ENCODE peak calls at places on chromosome 6, in five cellular contexts. E is HuH-7.5; X is stimulated activated CD8-positive, alpha-beta memory T cell treated with anti-CD3 and anti-CD28 coated beads, Interleukin-15, amount 100 ng/mL, for 24 hours; H is stimulated activated CD4-positive, alpha-beta T cell treated with anti-CD3 and anti-CD28 coated beads, Interleukin-15, amount 100 ng/mL, for 48 hours; T is activated T-helper 2 cell treated with anti-CD3 and anti-CD28 coated beads, Interferon-gamma antibody, Interleukin-2, Interleukin-4, amounts not matched to agents 10 μg/mL and 5 μg/mL and 100 μg/mL, durations not matched to agents 14 hours and 24 hours and 36 hours. R is an unnamed sample.
A peak's percentile ranks its signal among the peaks of the same experiment; 100 is the strongest.

GRCh38 chr6:112109267-112109666 is 21.9 kb downstream of the FAM229B start:
- DNase-seq in X (no peak), H (no peak), E (no peak), T (no peak), R (no peak)

GRCh38 chr6:11427827-11428245 is 109.7 kb upstream of the TMEM170B start:
- DNase-seq in H (no peak), X (no peak), E (no peak), T (no peak), R (no peak)

GRCh38 chr6:107819217-107819616 is 4.9 kb downstream of the SCML4 start:
- DNase-seq in H (no peak), E (no peak), T (no peak), X (no peak), R (no peak)

GRCh38 chr6:129786548-129786947 is 74.6 kb downstream of the TMEM244 start:
- DNase-seq in H (no peak), T (no peak), X (no peak), E (no peak), R (no peak)

GRCh38 chr6:11653028-11653583 is 115.6 kb downstream of the TMEM170B start:
- DNase-seq in T (peak; percentile 31), H (peak; percentile 31), E (no peak), X (no peak), R (no peak)

GRCh38 chr6:135087403-135087802 is 32.8 kb upstream of the HBS1L start:
- DNase-seq in E (no peak), H (no peak), X (no peak), T (no peak), R (no peak)

GRCh38 chr6:31588871-31589650 is 3.0 kb downstream of the LST1 start:
- DNase-seq in H (no peak), T (no peak), X (no peak), E (no peak), R (no peak)

GRCh38 chr6:90460067-90460466 is 126.8 kb downstream of the MAP3K7 start:
- DNase-seq in X (no peak), E (no peak), T (no peak), H (no peak), R (no peak)

GRCh38 chr6:10404107-10404798 is 10.6 kb downstream of the TFAP2A start:
- DNase-seq in X (peak; percentile 70), T (peak; percentile 90), H (peak; percentile 86), E (peak; percentile 87), R (peak; percentile 86)

GRCh38 chr6:170291271-170292110 is 613 bp upstream of the DLL1 start:
- DNase-seq in H (no peak), T (no peak), E (no peak), X (no peak), R (peak; percentile 92)

GRCh38 chr6:90186637-90187361 is 109.8 kb downstream of the BACH2 start:
- DNase-seq in E (no peak), X (no peak), T (no peak), H (no peak), R (no peak)

GRCh38 chr6:88843040-88843439 is 120.4 kb downstream of the RNGTT start:
- DNase-seq in H (no peak), T (no peak), E (no peak), X (no peak), R (no peak)

R was measured in head of caudate nucleus.